ENCODE peak calls at places on chromosome 6, in nine cellular contexts. Z is cardiac fibroblast; Y is stimulated activated CD4-positive, alpha-beta T cell treated with anti-CD3 and anti-CD28 coated beads, Interleukin-12 subunit alpha, Interleukin-12 subunit beta, amount 100 ng/mL, for 48 hours; X is renal cortical epithelial cell; U is GM03348; P is stromal cell of bone marrow; I is HepG2; S is ACHN; B is naive thymus-derived CD8-positive, alpha-beta T cell. N is an unnamed sample.

GRCh38 chr6:121847806-121848522 is 412.5 kb downstream of the GJA1 start:
- DNase-seq in B (no peak), Y (no peak), X (peak), U (no peak), P (no peak), S (no peak), I (no peak), Z (no peak), N (no peak)

GRCh38 chr6:39951716-39952115 is 17.5 kb upstream of the MOCS1 start:
- DNase-seq in S (no peak), Z (peak), P (no peak), X (no peak), B (no peak), U (no peak), Y (no peak), I (no peak), N (no peak)

GRCh38 chr6:75480425-75480824 is 13.2 kb downstream of the FILIP1 start:
- DNase-seq in I (no peak), B (no peak), X (no peak), Z (no peak), S (no peak), P (no peak), Y (no peak), U (no peak), N (no peak)

GRCh38 chr6:4021862-4022715 is 56.8 kb downstream of the FAM217A start:
- DNase-seq in B (peak), P (no peak), Z (no peak), I (peak), S (peak), U (no peak), X (no peak), Y (no peak), N (no peak)

GRCh38 chr6:2254747-2255146 is 9.3 kb upstream of the GMDS start:
- DNase-seq in I (no peak), P (no peak), S (no peak), Z (no peak), U (no peak), Y (no peak), X (no peak), B (no peak), N (no peak)

GRCh38 chr6:40436685-40437604 is 150.2 kb downstream of the LRFN2 start:
- DNase-seq in P (peak), Y (no peak), I (no peak), Z (no peak), B (peak), X (peak), U (no peak), S (peak), N (no peak)

GRCh38 chr6:90216081-90216977 is 80.3 kb downstream of the BACH2 start:
- DNase-seq in X (peak), B (peak), U (no peak), I (peak), Y (no peak), P (no peak), Z (no peak), S (no peak), N (no peak)

GRCh38 chr6:117600008-117600743 is 2.1 kb downstream of the GOPC start:
- DNase-seq in B (no peak), Z (no peak), X (peak), U (no peak), I (no peak), P (no peak), Y (no peak), S (no peak), N (no peak)

GRCh38 chr6:48078092-48078491 is 32.9 kb downstream of the PTCHD4 start:
- DNase-seq in U (peak), Z (no peak), B (no peak), S (no peak), X (peak), I (no peak), P (no peak), Y (no peak), N (no peak)

GRCh38 chr6:141316236-141316635 is 816.5 kb upstream of the GJE1 start:
- DNase-seq in P (no peak), B (no peak), S (no peak), Y (no peak), I (no peak), U (no peak), X (peak), Z (no peak), N (no peak)

GRCh38 chr6:90144928-90145520 is 151.6 kb downstream of the BACH2 start:
- DNase-seq in X (no peak), Z (no peak), U (no peak), S (no peak), I (no peak), B (no peak), P (no peak), Y (no peak), N (no peak)

GRCh38 chr6:21999012-21999528 is 297.8 kb downstream of the PRL start:
- DNase-seq in B (no peak), P (peak), Y (no peak), U (peak), I (no peak), S (peak), Z (peak), X (peak), N (no peak)

GRCh38 chr6:31630177-31630934 is 9.8 kb downstream of the PRRC2A start:
- DNase-seq in B (no peak), U (no peak), Z (no peak), P (no peak), S (no peak), Y (no peak), I (no peak), X (no peak), N (no peak)

GRCh38 chr6:20212392-20213111 is at the start of gene MBOAT1:
- DNase-seq in U (peak), B (no peak), X (peak), P (peak), I (peak), S (peak), Y (peak), Z (peak), N (peak)

GRCh38 chr6:129114992-129115391 is 232.1 kb downstream of the LAMA2 start:
- DNase-seq in Z (peak), I (no peak), X (no peak), S (no peak), U (no peak), Y (no peak), B (no peak), P (no peak), N (no peak)

GRCh38 chr6:20791932-20792331 is 257.7 kb downstream of the CDKAL1 start:
- DNase-seq in I (no peak), S (no peak), Y (no peak), P (no peak), U (peak), X (no peak), Z (peak), B (no peak), N (no peak)

GRCh38 chr6:108630050-108630714 is 69.5 kb downstream of the FOXO3 start:
- DNase-seq in U (no peak), Z (no peak), X (peak), P (no peak), Y (no peak), S (no peak), I (no peak), B (peak), N (no peak)

GRCh38 chr6:150934380-150934779 is 68.9 kb downstream of the MTHFD1L start:
- DNase-seq in Z (peak), X (peak), S (peak), I (peak), U (peak), P (peak), Y (no peak), B (no peak), N (no peak)

GRCh38 chr6:141301779-141302178 is 830.9 kb upstream of the GJE1 start:
- DNase-seq in X (no peak), B (no peak), P (no peak), I (no peak), Z (peak), Y (no peak), S (no peak), U (no peak), N (no peak)

GRCh38 chr6:106005013-106005412 is 81.1 kb upstream of the PRDM1 start:
- DNase-seq in P (no peak), I (no peak), S (no peak), Z (no peak), X (no peak), Y (no peak), B (no peak), U (no peak), N (no peak)

GRCh38 chr6:139342957-139343750 is 31.3 kb downstream of the CITED2 start:
- DNase-seq in U (no peak), Z (no peak), P (no peak), S (no peak), I (no peak), B (no peak), Y (no peak), X (no peak), N (no peak)

GRCh38 chr6:16503919-16504554 is 257.2 kb downstream of the ATXN1 start:
- DNase-seq in P (no peak), B (no peak), Z (no peak), S (no peak), Y (no peak), U (no peak), X (no peak), I (no peak), N (no peak)

N was measured in activated gamma-delta T cell treated with Interleukin-2 at 50 U/mL for 16 hours.